ENCODE peak calls at places on chromosomes 13 and 19, in five cellular contexts. Q, W, H, Y and P are unnamed samples.

GRCh38 chr13:71625694-71626093 is 241.3 kb downstream of the DACH1 start:
- DNase-seq in Q (peak), W (no peak), H (no peak), Y (no peak), P (no peak)

GRCh38 chr19:31356587-31357314 is 7.5 kb upstream of the TSHZ3 start:
- DNase-seq in Q (no peak), W (peak), H (peak), Y (peak), P (no peak)

GRCh38 chr13:64266024-64266423 is 2850.4 kb upstream of the PCDH20 start:
- DNase-seq in Q (no peak), W (no peak), H (no peak), Y (no peak), P (no peak)

GRCh38 chr19:35755550-35756371 is 1.1 kb downstream of the HSPB6 start:
- DNase-seq in Q (peak), W (peak), H (peak), Y (no peak), P (no peak)

GRCh38 chr19:38726761-38727301 is 17.4 kb downstream of the CAPN12 start:
- DNase-seq in Q (no peak), W (no peak), H (no peak), Y (no peak), P (no peak)

GRCh38 chr19:55484571-55485438 is at the start of gene NAT14:
- DNase-seq in Q (peak), W (peak), H (peak), Y (peak), P (peak)

GRCh38 chr19:1888385-1888784 is 3.1 kb upstream of the ABHD17A start:
- DNase-seq in Q (no peak), W (no peak), H (no peak), Y (no peak), P (no peak)

GRCh38 chr19:43984687-43985000 is 656 bp downstream of the ZNF155 start:
- DNase-seq in Q (no peak), W (no peak), H (no peak), Y (no peak), P (no peak)

GRCh38 chr13:48158915-48159314 is 64.0 kb upstream of the MED4 start:
- DNase-seq in Q (no peak), W (peak), H (no peak), Y (no peak), P (no peak)

GRCh38 chr13:113298001-113298945 is 1.2 kb downstream of the LAMP1 start:
- DNase-seq in Q (no peak), W (peak), H (no peak), Y (no peak), P (no peak)

GRCh38 chr13:35994131-35994966 is 136.8 kb downstream of the DCLK1 start:
- DNase-seq in Q (no peak), W (peak), H (no peak), Y (no peak), P (no peak)

GRCh38 chr19:48480151-48480475 is 10.9 kb downstream of the CYTH2 start:
- DNase-seq in Q (no peak), W (peak), H (no peak), Y (no peak), P (no peak)

GRCh38 chr19:45128806-45129205 is 32.0 kb downstream of the NKPD1 start:
- DNase-seq in Q (no peak), W (no peak), H (no peak), Y (no peak), P (no peak)

GRCh38 chr13:48318714-48319457 is 15.3 kb downstream of the RB1 start:
- DNase-seq in Q (no peak), W (peak), H (no peak), Y (no peak), P (no peak)

GRCh38 chr19:19417618-19418270 is 12.3 kb downstream of the GATAD2A start:
- DNase-seq in Q (no peak), W (no peak), H (no peak), Y (no peak), P (no peak)

GRCh38 chr19:16263115-16263839 is 61.3 kb upstream of the KLF2 start:
- DNase-seq in Q (no peak), W (no peak), H (no peak), Y (no peak), P (no peak)
- H4K91ac ChIP-seq in Q (no peak), W (no peak), H (no peak), Y (no peak), P (no peak)

GRCh38 chr13:97327071-97327470 is 104.9 kb downstream of the MBNL2 start:
- DNase-seq in Q (no peak), W (no peak), H (no peak), Y (no peak), P (no peak)

GRCh38 chr13:97330448-97330847 is 103.5 kb upstream of the RAP2A start:
- DNase-seq in Q (no peak), W (no peak), H (no peak), Y (no peak), P (no peak)

GRCh38 chr13:97327521-97328221 is 105.5 kb downstream of the MBNL2 start:
- DNase-seq in Q (no peak), W (no peak), H (no peak), Y (no peak), P (no peak)

GRCh38 chr13:97328222-97328790 is 105.7 kb upstream of the RAP2A start:
- DNase-seq in Q (peak), W (peak), H (peak), Y (no peak), P (peak)

DNA sequence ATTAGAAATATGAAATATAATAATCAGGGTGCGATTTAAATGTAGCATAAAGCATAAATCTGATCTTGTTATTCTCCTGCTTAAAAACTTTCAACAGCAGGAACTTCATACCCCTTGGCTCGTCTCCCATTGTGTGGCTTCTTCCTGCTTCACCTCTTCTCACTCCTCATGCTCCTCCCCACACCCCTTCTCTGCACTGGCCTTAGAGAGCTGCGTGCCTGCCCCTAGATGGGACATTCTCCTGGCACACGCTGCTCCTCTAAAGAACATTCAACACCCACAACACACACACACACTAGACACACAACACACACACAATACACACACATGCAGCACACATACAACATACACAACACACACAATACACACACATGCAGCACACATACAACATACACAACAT is 104.6 kb upstream of the RAP2A start:
- DNase-seq in Q (no peak), W (no peak), H (no peak), Y (no peak), P (no peak)
- H3K14ac ChIP-seq in Q (no peak), W (peak), H (no peak), Y (no peak), P (no peak)

GRCh38 chr19:7922841-7923205 is 2.7 kb downstream of the SNAPC2 start:
- DNase-seq in Q (no peak), W (no peak), H (no peak), Y (no peak), P (no peak)

GRCh38 chr19:7921955-7922840 is 2.1 kb downstream of the SNAPC2 start:
- DNase-seq in Q (no peak), W (no peak), H (no peak), Y (no peak), P (no peak)

GRCh38 chr19:7919681-7920519 is at the start of gene SNAPC2:
- DNase-seq in Q (peak), W (peak), H (peak), Y (peak), P (peak)

GRCh38 chr19:7920520-7921301 is 573 bp downstream of the SNAPC2 start:
- DNase-seq in Q (peak), W (peak), H (peak), Y (peak), P (peak)

GRCh38 chr19:7921302-7921954 is 1.3 kb downstream of the SNAPC2 start:
- DNase-seq in Q (no peak), W (peak), H (no peak), Y (no peak), P (no peak)
- H2BK12ac ChIP-seq in Q (no peak), W (no peak), H (no peak), Y (no peak), P (no peak)

GRCh38 chr13:19685445-19685844 is 52.0 kb downstream of the MPHOSPH8 start:
- DNase-seq in Q (no peak), W (no peak), H (no peak), Y (no peak), P (no peak)

GRCh38 chr13:19680751-19681150 is 47.3 kb downstream of the MPHOSPH8 start:
- DNase-seq in Q (peak), W (peak), H (no peak), Y (no peak), P (no peak)

GRCh38 chr13:19685034-19685433 is 51.6 kb downstream of the MPHOSPH8 start:
- DNase-seq in Q (no peak), W (no peak), H (no peak), Y (no peak), P (no peak)

DNA sequence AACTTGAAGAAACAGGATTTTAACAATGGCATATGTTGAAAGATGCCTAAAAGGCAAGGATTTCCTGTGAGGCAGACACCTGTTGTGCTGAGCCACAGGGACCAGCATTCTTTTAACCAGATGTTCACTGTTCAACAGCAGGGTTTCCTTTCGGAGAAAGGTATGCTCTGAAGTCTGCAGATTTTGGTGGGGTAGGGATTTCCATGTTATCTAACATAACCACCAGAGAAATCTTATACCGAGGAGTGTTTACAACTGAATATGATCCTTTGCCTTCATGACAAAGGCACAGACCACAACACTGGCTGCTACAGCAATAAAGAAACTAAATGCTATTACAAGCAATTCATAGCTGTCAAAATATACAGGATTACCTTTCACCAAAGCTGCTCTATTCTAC is 48.1 kb downstream of the MPHOSPH8 start:
- DNase-seq in Q (no peak), W (peak), H (no peak), Y (no peak), P (no peak)
- H4K91ac ChIP-seq in Q (no peak), W (no peak), H (no peak), Y (no peak), P (no peak)